ENCODE peak calls at places on chromosomes 16 and 17, in nine cellular contexts. F is esophagus squamous epithelium, G is Caco-2, J is fibroblast of villous mesenchyme, Y is mesothelial cell of epicardium, C is astrocyte of the cerebellum, L is BE2C, K is lower lobe of right lung, P is thyroid gland. T is an unnamed sample.

GRCh38 chr17:43315369-43315768 is 81.6 kb upstream of the RNU2-1 start:
- DNase-seq in F (no peak), G (no peak), J (no peak), Y (no peak), C (no peak), L (no peak), K (no peak), P (no peak), T (no peak)

GRCh38 chr17:42488032-42488431 is 29.4 kb downstream of the ATP6V0A1 start:
- DNase-seq in F (no peak), G (no peak), J (no peak), Y (no peak), C (no peak), L (no peak), K (no peak), P (no peak), T (no peak)

GRCh38 chr17:2926019-2926650 is 129.9 kb downstream of the RAP1GAP2 start:
- DNase-seq in F (no peak), G (no peak), J (no peak), Y (no peak), C (no peak), L (peak; percentile 73), K (no peak), P (peak; percentile 81), T (no peak)

GRCh38 chr16:14427371-14427948 is 202.6 kb downstream of the PARN start:
- DNase-seq in F (no peak), G (no peak), J (no peak), Y (no peak), C (no peak), L (no peak), K (no peak), P (no peak), T (no peak)

GRCh38 chr17:2178798-2179505 is 124.0 kb downstream of the HIC1 start:
- DNase-seq in F (no peak), G (no peak), J (no peak), Y (no peak), C (no peak), L (no peak), K (no peak), P (no peak), T (no peak)

GRCh38 chr17:35373984-35374765 is 754 bp upstream of the SLFN11 start:
- DNase-seq in F (no peak), G (no peak), J (peak; percentile 79), Y (no peak), C (no peak), L (no peak), K (peak; percentile 69), P (peak; percentile 97), T (peak; percentile 40)

GRCh38 chr17:36493956-36494355 is 7.5 kb downstream of the ZNHIT3 start:
- DNase-seq in F (no peak), G (no peak), J (peak; percentile 64), Y (no peak), C (no peak), L (no peak), K (no peak), P (no peak), T (no peak)

GRCh38 chr16:81558444-81559175 is 114.0 kb downstream of the CMIP start:
- DNase-seq in F (no peak), G (peak; percentile 96), J (no peak), Y (no peak), C (no peak), L (no peak), K (peak; percentile 87), P (peak; percentile 15), T (no peak)

GRCh38 chr17:56629450-56630187 is 36.1 kb downstream of the NOG start:
- DNase-seq in F (no peak), G (peak; percentile 49), J (peak; percentile 21), Y (no peak), C (no peak), L (peak; percentile 23), K (no peak), P (no peak), T (no peak)

GRCh38 chr17:57940217-57940616 is 15.0 kb downstream of the CUEDC1 start:
- DNase-seq in F (no peak), G (no peak), J (no peak), Y (no peak), C (no peak), L (no peak), K (no peak), P (no peak), T (no peak)

GRCh38 chr17:33968350-33969044 is 286.6 kb upstream of the CCL2 start:
- DNase-seq in F (no peak), G (no peak), J (no peak), Y (no peak), C (no peak), L (no peak), K (no peak), P (no peak), T (no peak)

GRCh38 chr16:77951788-77952187 is 70.6 kb upstream of the CLEC3A start:
- DNase-seq in F (no peak), G (no peak), J (no peak), Y (no peak), C (no peak), L (no peak), K (no peak), P (no peak), T (no peak)
- TF ChIP-seq CTCF in F (no peak), G (peak; percentile 74), J (peak; percentile 44), Y (peak; percentile 34), C (peak; percentile 51), L (no peak), K (peak; percentile 39), P (no peak), T (no peak)

DNA sequence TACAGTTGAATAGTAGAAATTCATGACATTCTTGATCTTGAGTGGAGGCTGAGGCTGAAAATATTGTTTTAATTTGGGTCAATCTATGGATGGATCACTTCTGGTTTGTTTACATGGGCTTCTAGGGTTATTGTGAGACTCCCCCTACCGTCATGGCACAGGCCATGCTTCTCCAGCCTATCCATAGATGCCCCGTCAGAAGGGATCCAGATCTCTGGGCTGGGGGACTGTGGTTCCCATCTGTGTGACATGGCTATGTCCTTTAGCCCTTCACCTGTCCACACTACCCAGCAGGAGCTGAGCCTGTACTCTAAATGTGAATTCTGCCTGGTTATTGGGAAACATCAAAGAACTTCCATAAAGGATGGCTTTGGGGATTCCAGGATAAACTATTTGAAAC is 160.4 kb downstream of the ABCC12 start:
- DNase-seq in F (no peak), G (no peak), J (no peak), Y (no peak), C (no peak), L (no peak), K (no peak), P (no peak), T (no peak)
- TF ChIP-seq CTCF in F (no peak), G (no peak), J (no peak), Y (no peak), C (no peak), L (peak; percentile 7), K (no peak), P (no peak), T (no peak)

DNA sequence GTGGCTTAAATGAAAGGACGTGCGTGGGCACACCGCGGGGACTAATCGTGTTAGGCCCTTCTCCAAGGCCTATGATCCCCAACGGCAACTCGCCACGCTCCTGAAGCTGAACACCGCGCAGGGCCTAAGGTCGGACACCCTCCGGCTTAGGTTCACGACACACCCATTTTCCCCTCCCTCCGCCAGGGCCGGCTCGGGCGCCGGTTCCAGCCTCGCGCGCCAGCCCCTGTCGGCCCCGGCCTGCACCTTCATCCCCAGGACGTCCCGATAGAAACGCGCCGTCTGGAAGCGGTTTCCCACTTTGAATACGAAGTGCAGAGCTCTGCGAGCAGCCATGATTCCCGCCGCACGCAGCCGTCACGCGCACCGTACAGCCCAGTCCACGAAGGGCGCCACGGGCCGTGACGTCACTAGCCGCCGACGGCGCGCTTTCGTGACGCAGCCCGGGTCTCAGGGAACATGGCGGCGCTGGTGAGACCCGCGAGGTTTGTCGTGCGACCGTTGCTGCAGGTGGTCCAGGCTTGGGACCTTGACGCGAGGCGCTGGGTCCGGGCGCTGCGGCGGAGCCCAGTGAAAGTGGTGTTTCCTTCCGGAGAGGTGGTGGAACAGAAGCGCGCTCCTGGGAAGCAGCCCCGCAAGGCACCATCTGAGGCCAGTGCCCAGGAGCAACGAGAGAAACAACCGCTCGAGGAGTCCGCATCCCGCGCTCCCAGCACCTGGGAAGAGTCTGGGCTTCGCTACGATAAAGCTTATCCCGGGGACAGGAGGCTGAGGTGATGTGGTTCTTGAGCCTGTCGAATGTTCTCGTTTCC is at the start of the genes GLOD4 and MRM3:
- DNase-seq in F (peak; percentile 68), G (peak; percentile 76), J (peak; percentile 89), Y (peak; percentile 87), C (peak; percentile 66), L (peak; percentile 81), K (peak; percentile 96), P (peak; percentile 93), T (peak; percentile 99)
- TF ChIP-seq CTCF in F (peak; percentile 58), G (no peak), J (peak; percentile 15), Y (peak; percentile 40), C (no peak), L (no peak), K (peak; percentile 21), P (no peak), T (no peak)

GRCh38 chr17:49548051-49548505 is 27.6 kb upstream of the NXPH3 start:
- DNase-seq in F (no peak), G (peak; percentile 42), J (no peak), Y (no peak), C (no peak), L (peak; percentile 7), K (no peak), P (no peak), T (no peak)

GRCh38 chr17:49547566-49547965 is 28.1 kb upstream of the NXPH3 start:
- DNase-seq in F (no peak), G (peak; percentile 47), J (no peak), Y (no peak), C (no peak), L (no peak), K (no peak), P (no peak), T (no peak)

GRCh38 chr17:49549691-49550678 is 25.7 kb upstream of the NXPH3 start:
- DNase-seq in F (no peak), G (peak; percentile 50), J (no peak), Y (no peak), C (no peak), L (peak; percentile 8), K (no peak), P (peak; percentile 49), T (no peak)

GRCh38 chr17:49549311-49549605 is 26.4 kb upstream of the NXPH3 start:
- DNase-seq in F (no peak), G (peak; percentile 37), J (no peak), Y (no peak), C (no peak), L (no peak), K (no peak), P (no peak), T (no peak)

DNA sequence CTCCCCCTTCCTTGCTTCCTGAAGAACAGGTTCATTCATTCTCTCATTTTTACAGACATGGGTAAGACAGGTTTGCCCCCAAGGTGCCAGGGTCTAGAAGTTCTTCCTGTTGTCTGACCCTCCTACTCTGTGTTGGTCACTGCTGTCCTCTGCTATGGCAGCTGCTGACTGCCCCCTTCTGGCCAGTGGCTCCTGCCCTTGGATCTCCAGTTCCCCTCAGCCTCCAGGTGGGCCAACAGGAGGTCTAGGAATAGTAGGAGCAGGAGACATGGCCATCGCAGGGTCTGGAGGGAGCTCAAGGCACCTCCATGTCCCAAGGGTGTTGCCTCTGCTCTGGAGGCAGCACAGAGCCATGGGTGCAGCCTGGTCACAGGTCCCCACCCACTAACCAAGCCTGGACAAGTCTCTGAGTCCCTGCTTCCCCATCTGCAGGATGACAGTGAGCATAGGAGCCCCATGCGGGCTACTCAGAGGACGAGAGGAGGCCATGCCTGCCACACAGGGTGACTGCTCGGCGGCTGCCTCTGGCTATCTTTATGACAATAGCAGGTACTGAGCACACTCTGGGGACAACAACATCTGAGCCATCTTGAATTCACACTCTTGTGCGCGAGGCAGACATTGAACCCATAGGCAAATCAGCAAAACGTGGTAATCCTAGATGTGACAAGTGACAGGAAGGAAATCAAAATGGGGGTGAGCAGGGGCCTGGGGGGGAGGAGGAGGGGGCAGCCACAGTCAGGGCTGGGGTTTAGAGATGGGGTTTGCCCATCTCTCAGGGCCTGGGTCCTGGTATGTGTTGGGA is 27.0 kb upstream of the NXPH3 start:
- DNase-seq in F (no peak), G (peak; percentile 75), J (peak; percentile 50), Y (no peak), C (no peak), L (peak; percentile 66), K (no peak), P (no peak), T (no peak)
- TF ChIP-seq CTCF in F (peak; percentile 39), G (peak; percentile 93), J (peak; percentile 79), Y (no peak), C (peak; percentile 72), L (peak; percentile 80), K (peak; percentile 54), P (no peak), T (no peak)

T was measured in activated B cell treated with CpG ODN at 0.5 μM for 24 hours.